ENCODE peak calls at places on chromosomes 3 and 15, in five cellular contexts. Z is pancreas, Y is COLO829, P is PC-3, V is naive B cell. G is an unnamed sample.
A peak's percentile ranks its signal among the peaks of the same experiment; 100 is the strongest.

GRCh38 chr3:50146316-50146901 is 8.7 kb upstream of the SEMA3F start:
- DNase-seq in Z (no peak), P (no peak), Y (no peak), V (no peak), G (peak; percentile 79)

GRCh38 chr3:112811150-112811884 is 35.3 kb downstream of the CD200R1L start:
- DNase-seq in Z (no peak), V (no peak), Y (no peak), P (no peak), G (no peak)

GRCh38 chr15:50024183-50024795 is 94.7 kb downstream of the ATP8B4 start:
- DNase-seq in Z (no peak), P (no peak), Y (no peak), V (no peak), G (no peak)

GRCh38 chr3:116256843-116257485 is 188.3 kb downstream of the LSAMP start:
- DNase-seq in Z (no peak), Y (no peak), P (no peak), V (no peak), G (no peak)

GRCh38 chr15:82793737-82794136 is 12.1 kb downstream of the FSD2 start:
- DNase-seq in V (no peak), P (no peak), Y (no peak), Z (no peak), G (no peak)

GRCh38 chr15:38220874-38221273 is 31.8 kb upstream of the SPRED1 start:
- DNase-seq in P (no peak), Z (no peak), V (no peak), Y (no peak), G (no peak)

GRCh38 chr3:148331111-148331818 is 366.4 kb upstream of the AGTR1 start:
- DNase-seq in Z (no peak), P (no peak), V (no peak), Y (no peak), G (no peak)

GRCh38 chr3:178446054-178446453 is 90.2 kb upstream of the KCNMB2 start:
- DNase-seq in P (no peak), Y (no peak), V (no peak), Z (no peak), G (no peak)

GRCh38 chr3:152026033-152026556 is 152.7 kb downstream of the SUCNR1 start:
- DNase-seq in P (peak; percentile 96), Y (peak; percentile 73), Z (no peak), V (no peak), G (peak; percentile 84)

GRCh38 chr3:146543461-146544012 is 870 bp downstream of the PLSCR1 start:
- DNase-seq in Y (no peak), Z (no peak), V (no peak), P (no peak), G (peak; percentile 30)

GRCh38 chr3:141393151-141394076 is 25.1 kb downstream of the ZBTB38 start:
- DNase-seq in V (no peak), P (no peak), Z (no peak), Y (no peak), G (no peak)